ENCODE peak calls at places on chromosomes 16 and 17, in nine cellular contexts. One of them, this sample, is unnamed.

GRCh38 chr17:31907342-31907975 is 6.0 kb upstream of the UTP6 start:
- DNase-seq in heart right ventricle: no peak
- DNase-seq in MM.1S: no peak
- DNase-seq in PC-3: peak
- DNase-seq in lower leg skin: peak
- DNase-seq in adrenal gland: peak
- DNase-seq in left ventricle myocardium inferior: no peak
- DNase-seq in neural progenitor cell: no peak
- DNase-seq in right lobe of liver: no peak
- DNase-seq in this sample: no peak

GRCh38 chr17:43650471-43650870 is 11.3 kb downstream of the MEOX1 start:
- DNase-seq in heart right ventricle: no peak
- DNase-seq in MM.1S: no peak
- DNase-seq in PC-3: no peak
- DNase-seq in lower leg skin: no peak
- DNase-seq in adrenal gland: no peak
- DNase-seq in left ventricle myocardium inferior: no peak
- DNase-seq in neural progenitor cell: no peak
- DNase-seq in right lobe of liver: no peak
- DNase-seq in this sample: no peak

GRCh38 chr17:77611791-77612466 is 346.6 kb upstream of the TNRC6C start:
- DNase-seq in heart right ventricle: no peak
- DNase-seq in MM.1S: no peak
- DNase-seq in PC-3: no peak
- DNase-seq in lower leg skin: no peak
- DNase-seq in adrenal gland: no peak
- DNase-seq in left ventricle myocardium inferior: no peak
- DNase-seq in neural progenitor cell: no peak
- DNase-seq in right lobe of liver: no peak
- DNase-seq in this sample: peak

GRCh38 chr17:64399071-64399766 is 8.6 kb upstream of the PECAM1 start:
- DNase-seq in heart right ventricle: no peak
- DNase-seq in MM.1S: no peak
- DNase-seq in PC-3: peak
- DNase-seq in lower leg skin: no peak
- DNase-seq in adrenal gland: no peak
- DNase-seq in left ventricle myocardium inferior: no peak
- DNase-seq in neural progenitor cell: no peak
- DNase-seq in right lobe of liver: peak
- DNase-seq in this sample: no peak

GRCh38 chr17:82152556-82153294 is 54.7 kb upstream of the FASN start:
- DNase-seq in heart right ventricle: no peak
- DNase-seq in MM.1S: no peak
- DNase-seq in PC-3: no peak
- DNase-seq in lower leg skin: no peak
- DNase-seq in adrenal gland: no peak
- DNase-seq in left ventricle myocardium inferior: no peak
- DNase-seq in neural progenitor cell: no peak
- DNase-seq in right lobe of liver: peak
- DNase-seq in this sample: no peak

GRCh38 chr17:29162909-29163341 is 17.3 kb downstream of the MYO18A start:
- DNase-seq in heart right ventricle: no peak
- DNase-seq in MM.1S: no peak
- DNase-seq in PC-3: no peak
- DNase-seq in lower leg skin: no peak
- DNase-seq in adrenal gland: no peak
- DNase-seq in left ventricle myocardium inferior: no peak
- DNase-seq in neural progenitor cell: no peak
- DNase-seq in right lobe of liver: no peak
- DNase-seq in this sample: no peak

GRCh38 chr16:75026892-75027391 is 28.1 kb downstream of the ZNRF1 start:
- DNase-seq in heart right ventricle: no peak
- DNase-seq in MM.1S: no peak
- DNase-seq in PC-3: no peak
- DNase-seq in lower leg skin: no peak
- DNase-seq in adrenal gland: no peak
- DNase-seq in left ventricle myocardium inferior: no peak
- DNase-seq in neural progenitor cell: no peak
- DNase-seq in right lobe of liver: no peak
- DNase-seq in this sample: no peak

GRCh38 chr16:27839419-27839818 is 224.1 kb downstream of the GSG1L start:
- DNase-seq in heart right ventricle: no peak
- DNase-seq in MM.1S: no peak
- DNase-seq in PC-3: peak
- DNase-seq in lower leg skin: no peak
- DNase-seq in adrenal gland: no peak
- DNase-seq in left ventricle myocardium inferior: no peak
- DNase-seq in neural progenitor cell: no peak
- DNase-seq in right lobe of liver: no peak
- DNase-seq in this sample: no peak

GRCh38 chr17:676060-676745 is 38.4 kb downstream of the VPS53 start:
- DNase-seq in heart right ventricle: no peak
- DNase-seq in MM.1S: no peak
- DNase-seq in PC-3: no peak
- DNase-seq in lower leg skin: peak
- DNase-seq in adrenal gland: peak
- DNase-seq in left ventricle myocardium inferior: no peak
- DNase-seq in neural progenitor cell: no peak
- DNase-seq in right lobe of liver: no peak
- DNase-seq in this sample: no peak

GRCh38 chr17:2054740-2055493 is at the start of gene HIC1:
- DNase-seq in heart right ventricle: peak
- DNase-seq in MM.1S: peak
- DNase-seq in PC-3: peak
- DNase-seq in lower leg skin: no peak
- DNase-seq in adrenal gland: peak
- DNase-seq in left ventricle myocardium inferior: peak
- DNase-seq in neural progenitor cell: peak
- DNase-seq in right lobe of liver: peak
- DNase-seq in this sample: no peak

GRCh38 chr16:20968765-20969164 is 68.2 kb downstream of the LYRM1 start:
- DNase-seq in heart right ventricle: no peak
- DNase-seq in MM.1S: no peak
- DNase-seq in PC-3: no peak
- DNase-seq in lower leg skin: no peak
- DNase-seq in adrenal gland: no peak
- DNase-seq in left ventricle myocardium inferior: no peak
- DNase-seq in neural progenitor cell: no peak
- DNase-seq in right lobe of liver: no peak
- DNase-seq in this sample: no peak

GRCh38 chr16:87958632-87959031 is 7.4 kb downstream of the BANP start:
- DNase-seq in heart right ventricle: no peak
- DNase-seq in MM.1S: no peak
- DNase-seq in PC-3: no peak
- DNase-seq in lower leg skin: no peak
- DNase-seq in adrenal gland: no peak
- DNase-seq in left ventricle myocardium inferior: no peak
- DNase-seq in neural progenitor cell: no peak
- DNase-seq in right lobe of liver: no peak
- DNase-seq in this sample: no peak

GRCh38 chr17:30344283-30345088 is 10.6 kb upstream of the TMIGD1 start:
- DNase-seq in heart right ventricle: peak
- DNase-seq in MM.1S: no peak
- DNase-seq in PC-3: peak
- DNase-seq in lower leg skin: no peak
- DNase-seq in adrenal gland: peak
- DNase-seq in left ventricle myocardium inferior: peak
- DNase-seq in neural progenitor cell: no peak
- DNase-seq in right lobe of liver: peak
- DNase-seq in this sample: no peak

GRCh38 chr17:42311240-42312034 is 23.1 kb downstream of the STAT5A start:
- DNase-seq in heart right ventricle: peak
- DNase-seq in MM.1S: no peak
- DNase-seq in PC-3: no peak
- DNase-seq in lower leg skin: peak
- DNase-seq in adrenal gland: peak
- DNase-seq in left ventricle myocardium inferior: peak
- DNase-seq in neural progenitor cell: peak
- DNase-seq in right lobe of liver: peak
- DNase-seq in this sample: no peak

GRCh38 chr17:18947866-18948265 is 4.1 kb upstream of the SLC5A10 start:
- DNase-seq in heart right ventricle: no peak
- DNase-seq in MM.1S: no peak
- DNase-seq in PC-3: no peak
- DNase-seq in lower leg skin: no peak
- DNase-seq in adrenal gland: no peak
- DNase-seq in left ventricle myocardium inferior: no peak
- DNase-seq in neural progenitor cell: no peak
- DNase-seq in right lobe of liver: no peak
- DNase-seq in this sample: no peak

GRCh38 chr17:1227917-1228751 is 42.1 kb upstream of the BHLHA9 start:
- DNase-seq in heart right ventricle: peak
- DNase-seq in MM.1S: no peak
- DNase-seq in PC-3: no peak
- DNase-seq in lower leg skin: no peak
- DNase-seq in adrenal gland: peak
- DNase-seq in left ventricle myocardium inferior: peak
- DNase-seq in neural progenitor cell: peak
- DNase-seq in right lobe of liver: peak
- DNase-seq in this sample: no peak

GRCh38 chr17:76848670-76849069 is 19.5 kb upstream of the MGAT5B start:
- DNase-seq in heart right ventricle: no peak
- DNase-seq in MM.1S: no peak
- DNase-seq in PC-3: no peak
- DNase-seq in lower leg skin: no peak
- DNase-seq in adrenal gland: no peak
- DNase-seq in left ventricle myocardium inferior: no peak
- DNase-seq in neural progenitor cell: no peak
- DNase-seq in right lobe of liver: no peak
- DNase-seq in this sample: no peak

GRCh38 chr17:43366809-43367587 is 31.8 kb upstream of the ARL4D start:
- DNase-seq in heart right ventricle: no peak
- DNase-seq in MM.1S: no peak
- DNase-seq in PC-3: no peak
- DNase-seq in lower leg skin: no peak
- DNase-seq in adrenal gland: peak
- DNase-seq in left ventricle myocardium inferior: no peak
- DNase-seq in neural progenitor cell: no peak
- DNase-seq in right lobe of liver: no peak
- DNase-seq in this sample: no peak

GRCh38 chr16:625402-626173 is 5.2 kb upstream of the WFIKKN1 start:
- DNase-seq in heart right ventricle: no peak
- DNase-seq in MM.1S: no peak
- DNase-seq in PC-3: no peak
- DNase-seq in lower leg skin: no peak
- DNase-seq in adrenal gland: no peak
- DNase-seq in left ventricle myocardium inferior: no peak
- DNase-seq in neural progenitor cell: no peak
- DNase-seq in right lobe of liver: no peak
- DNase-seq in this sample: peak

DNA sequence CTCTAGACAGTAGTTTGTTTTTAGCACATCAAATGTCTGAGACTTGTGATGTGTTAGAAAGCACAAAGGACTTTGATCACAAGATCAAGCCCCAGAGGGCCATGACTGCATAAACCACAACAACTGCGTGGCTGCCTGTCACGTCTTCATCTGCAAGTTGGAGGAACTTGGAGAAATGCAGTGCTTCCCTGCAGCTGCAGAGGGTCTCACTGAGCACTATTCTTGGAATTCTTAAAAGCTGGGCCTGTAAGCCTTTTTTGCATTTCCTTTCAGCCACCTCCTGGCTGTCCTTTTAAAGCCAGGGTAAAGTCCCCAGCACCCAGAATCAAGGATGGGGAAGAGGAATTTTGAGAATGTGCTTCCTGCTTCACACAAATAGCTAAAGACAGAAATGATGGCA is 431.3 kb downstream of the MAF start:
- DNase-seq in heart right ventricle: no peak
- DNase-seq in MM.1S: no peak
- DNase-seq in PC-3: no peak
- DNase-seq in lower leg skin: no peak
- DNase-seq in adrenal gland: no peak
- DNase-seq in left ventricle myocardium inferior: no peak
- DNase-seq in neural progenitor cell: peak
- DNase-seq in right lobe of liver: no peak
- DNase-seq in this sample: no peak
- TF ChIP-seq CTCF in heart right ventricle: no peak
- TF ChIP-seq CTCF in MM.1S: no peak
- TF ChIP-seq CTCF in PC-3: no peak
- TF ChIP-seq CTCF in lower leg skin: no peak
- TF ChIP-seq CTCF in adrenal gland: no peak
- TF ChIP-seq CTCF in left ventricle myocardium inferior: no peak
- TF ChIP-seq CTCF in neural progenitor cell: peak
- TF ChIP-seq CTCF in right lobe of liver: no peak
- TF ChIP-seq CTCF in this sample: no peak

DNA sequence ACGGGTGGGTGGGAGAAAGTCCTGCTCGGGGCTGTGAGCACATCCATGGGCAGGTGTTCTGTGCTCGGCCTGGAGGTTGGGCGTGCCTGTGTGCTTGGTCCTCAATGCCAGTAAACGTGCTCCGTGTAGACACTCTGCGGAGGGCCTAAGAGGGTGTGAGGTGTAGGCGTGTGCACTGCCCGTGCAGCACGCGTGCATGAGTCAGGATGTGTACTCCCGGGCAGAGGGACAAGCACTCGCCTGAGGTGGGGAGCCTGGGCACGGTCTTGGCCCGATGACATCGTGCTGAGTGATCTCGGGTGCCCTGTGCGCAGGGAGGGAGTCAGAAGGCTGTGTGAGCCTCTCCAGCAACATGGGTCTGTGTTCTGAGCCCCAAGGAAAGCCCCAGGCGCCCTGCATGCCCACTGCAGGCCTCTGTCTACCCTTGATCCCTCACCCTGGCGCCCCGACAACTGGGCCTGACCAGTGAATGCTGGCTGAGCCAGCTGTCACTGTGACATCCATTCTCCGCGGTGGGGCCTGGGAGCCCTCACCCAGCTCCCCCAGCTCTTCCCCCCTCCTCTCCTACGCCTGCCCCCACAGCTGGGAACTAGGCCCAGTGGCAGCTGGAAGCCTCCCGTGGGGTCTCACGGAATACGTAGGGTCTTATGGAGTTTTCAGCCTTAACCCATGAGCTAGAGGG is 23.5 kb upstream of the NXPH3 start:
- DNase-seq in heart right ventricle: no peak
- DNase-seq in MM.1S: no peak
- DNase-seq in PC-3: peak
- DNase-seq in lower leg skin: no peak
- DNase-seq in adrenal gland: no peak
- DNase-seq in left ventricle myocardium inferior: no peak
- DNase-seq in neural progenitor cell: no peak
- DNase-seq in right lobe of liver: no peak
- DNase-seq in this sample: no peak
- TF ChIP-seq CTCF in heart right ventricle: no peak
- TF ChIP-seq CTCF in MM.1S: no peak
- TF ChIP-seq CTCF in PC-3: no peak
- TF ChIP-seq CTCF in lower leg skin: no peak
- TF ChIP-seq CTCF in adrenal gland: no peak
- TF ChIP-seq CTCF in left ventricle myocardium inferior: no peak
- TF ChIP-seq CTCF in neural progenitor cell: no peak
- TF ChIP-seq CTCF in right lobe of liver: no peak
- TF ChIP-seq CTCF in this sample: no peak

GRCh38 chr17:78852709-78853111 is 12.1 kb upstream of the USP36 start:
- DNase-seq in heart right ventricle: no peak
- DNase-seq in MM.1S: no peak
- DNase-seq in PC-3: peak
- DNase-seq in lower leg skin: no peak
- DNase-seq in adrenal gland: no peak
- DNase-seq in left ventricle myocardium inferior: no peak
- DNase-seq in neural progenitor cell: no peak
- DNase-seq in right lobe of liver: no peak
- DNase-seq in this sample: no peak
- TF ChIP-seq CTCF in heart right ventricle: no peak
- TF ChIP-seq CTCF in MM.1S: no peak
- TF ChIP-seq CTCF in PC-3: peak
- TF ChIP-seq CTCF in lower leg skin: no peak
- TF ChIP-seq CTCF in adrenal gland: no peak
- TF ChIP-seq CTCF in left ventricle myocardium inferior: peak
- TF ChIP-seq CTCF in neural progenitor cell: peak
- TF ChIP-seq CTCF in right lobe of liver: peak
- TF ChIP-seq CTCF in this sample: no peak

GRCh38 chr17:9370464-9370863 is 205.2 kb downstream of the STX8 start:
- DNase-seq in heart right ventricle: no peak
- DNase-seq in MM.1S: no peak
- DNase-seq in PC-3: peak
- DNase-seq in lower leg skin: no peak
- DNase-seq in adrenal gland: no peak
- DNase-seq in left ventricle myocardium inferior: no peak
- DNase-seq in neural progenitor cell: no peak
- DNase-seq in right lobe of liver: no peak
- DNase-seq in this sample: no peak
- TF ChIP-seq CTCF in heart right ventricle: no peak
- TF ChIP-seq CTCF in MM.1S: no peak
- TF ChIP-seq CTCF in PC-3: peak
- TF ChIP-seq CTCF in lower leg skin: no peak
- TF ChIP-seq CTCF in adrenal gland: no peak
- TF ChIP-seq CTCF in left ventricle myocardium inferior: no peak
- TF ChIP-seq CTCF in neural progenitor cell: no peak
- TF ChIP-seq CTCF in right lobe of liver: no peak
- TF ChIP-seq CTCF in this sample: no peak

This sample was measured in RWPE2.